ENCODE peak calls at places on chromosome 6, in nine cellular contexts. One of them, this sample, is unnamed.

GRCh38 chr6:113690255-113690956 is 166.7 kb upstream of the MARCKS start:
- DNase-seq in GM10248: no peak
- DNase-seq in foreskin keratinocyte: peak
- DNase-seq in BJ: no peak
- DNase-seq in body of pancreas: peak
- DNase-seq in colonic mucosa: no peak
- DNase-seq in brain microvascular endothelial cell: peak
- DNase-seq in DND-41: no peak
- DNase-seq in transverse colon: no peak
- DNase-seq in this sample: peak

GRCh38 chr6:106510090-106510970 is 119.0 kb downstream of the RTN4IP1 start:
- DNase-seq in foreskin keratinocyte: peak
- DNase-seq in transverse colon: peak
- DNase-seq in body of pancreas: peak
- DNase-seq in DND-41: peak
- DNase-seq in colonic mucosa: peak
- DNase-seq in BJ: no peak
- DNase-seq in GM10248: peak
- DNase-seq in brain microvascular endothelial cell: no peak
- DNase-seq in this sample: no peak

GRCh38 chr6:22884441-22884840 is 315.1 kb downstream of the HDGFL1 start:
- DNase-seq in brain microvascular endothelial cell: no peak
- DNase-seq in DND-41: no peak
- DNase-seq in GM10248: no peak
- DNase-seq in body of pancreas: no peak
- DNase-seq in colonic mucosa: no peak
- DNase-seq in transverse colon: no peak
- DNase-seq in BJ: no peak
- DNase-seq in foreskin keratinocyte: no peak
- DNase-seq in this sample: no peak

GRCh38 chr6:162684961-162685360 is 42.6 kb downstream of the PRKN start:
- DNase-seq in DND-41: no peak
- DNase-seq in foreskin keratinocyte: peak
- DNase-seq in GM10248: no peak
- DNase-seq in BJ: no peak
- DNase-seq in body of pancreas: no peak
- DNase-seq in colonic mucosa: no peak
- DNase-seq in transverse colon: no peak
- DNase-seq in brain microvascular endothelial cell: no peak
- DNase-seq in this sample: no peak

GRCh38 chr6:153511896-153512496 is 380.9 kb upstream of the RGS17 start:
- DNase-seq in BJ: no peak
- DNase-seq in GM10248: peak
- DNase-seq in body of pancreas: no peak
- DNase-seq in DND-41: peak
- DNase-seq in foreskin keratinocyte: peak
- DNase-seq in colonic mucosa: no peak
- DNase-seq in transverse colon: no peak
- DNase-seq in brain microvascular endothelial cell: peak
- DNase-seq in this sample: no peak

GRCh38 chr6:77424761-77425160 is 38.5 kb downstream of the HTR1B start:
- DNase-seq in brain microvascular endothelial cell: no peak
- DNase-seq in GM10248: no peak
- DNase-seq in colonic mucosa: no peak
- DNase-seq in DND-41: no peak
- DNase-seq in foreskin keratinocyte: no peak
- DNase-seq in transverse colon: no peak
- DNase-seq in BJ: no peak
- DNase-seq in body of pancreas: no peak
- DNase-seq in this sample: no peak

GRCh38 chr6:37021356-37022129 is 16.1 kb downstream of the FGD2 start:
- DNase-seq in GM10248: no peak
- DNase-seq in DND-41: peak
- DNase-seq in transverse colon: peak
- DNase-seq in colonic mucosa: no peak
- DNase-seq in brain microvascular endothelial cell: peak
- DNase-seq in foreskin keratinocyte: peak
- DNase-seq in BJ: no peak
- DNase-seq in body of pancreas: no peak
- DNase-seq in this sample: no peak

GRCh38 chr6:43990275-43990626 is 137.0 kb downstream of the MRPL14 start:
- DNase-seq in foreskin keratinocyte: no peak
- DNase-seq in brain microvascular endothelial cell: no peak
- DNase-seq in transverse colon: no peak
- DNase-seq in colonic mucosa: peak
- DNase-seq in GM10248: no peak
- DNase-seq in DND-41: no peak
- DNase-seq in body of pancreas: no peak
- DNase-seq in BJ: no peak
- DNase-seq in this sample: no peak

GRCh38 chr6:32685603-32686002 is 19.1 kb upstream of the HLA-DQB1 start:
- DNase-seq in transverse colon: no peak
- DNase-seq in brain microvascular endothelial cell: no peak
- DNase-seq in BJ: no peak
- DNase-seq in foreskin keratinocyte: no peak
- DNase-seq in GM10248: peak
- DNase-seq in colonic mucosa: no peak
- DNase-seq in DND-41: peak
- DNase-seq in body of pancreas: no peak
- DNase-seq in this sample: no peak

GRCh38 chr6:130760006-130760405 is 67.2 kb upstream of the SMLR1 start:
- DNase-seq in foreskin keratinocyte: peak
- DNase-seq in BJ: no peak
- DNase-seq in transverse colon: no peak
- DNase-seq in body of pancreas: no peak
- DNase-seq in brain microvascular endothelial cell: peak
- DNase-seq in DND-41: no peak
- DNase-seq in colonic mucosa: no peak
- DNase-seq in GM10248: no peak
- DNase-seq in this sample: no peak

GRCh38 chr6:7138921-7139358 is 31.2 kb downstream of the RREB1 start:
- DNase-seq in foreskin keratinocyte: no peak
- DNase-seq in transverse colon: peak
- DNase-seq in brain microvascular endothelial cell: no peak
- DNase-seq in DND-41: no peak
- DNase-seq in colonic mucosa: peak
- DNase-seq in BJ: no peak
- DNase-seq in body of pancreas: peak
- DNase-seq in GM10248: no peak
- DNase-seq in this sample: no peak

GRCh38 chr6:131787955-131788712 is 19.7 kb upstream of the ENPP1 start:
- DNase-seq in BJ: no peak
- DNase-seq in DND-41: no peak
- DNase-seq in GM10248: no peak
- DNase-seq in transverse colon: no peak
- DNase-seq in body of pancreas: no peak
- DNase-seq in foreskin keratinocyte: no peak
- DNase-seq in colonic mucosa: peak
- DNase-seq in brain microvascular endothelial cell: peak
- DNase-seq in this sample: no peak

GRCh38 chr6:84410377-84410776 is 182.9 kb upstream of the CEP162 start:
- DNase-seq in body of pancreas: no peak
- DNase-seq in BJ: no peak
- DNase-seq in colonic mucosa: no peak
- DNase-seq in DND-41: no peak
- DNase-seq in foreskin keratinocyte: no peak
- DNase-seq in GM10248: no peak
- DNase-seq in brain microvascular endothelial cell: no peak
- DNase-seq in transverse colon: no peak
- DNase-seq in this sample: no peak

GRCh38 chr6:89925826-89926225 is 31.6 kb downstream of the GJA10 start:
- DNase-seq in DND-41: no peak
- DNase-seq in GM10248: no peak
- DNase-seq in colonic mucosa: no peak
- DNase-seq in body of pancreas: no peak
- DNase-seq in brain microvascular endothelial cell: no peak
- DNase-seq in transverse colon: no peak
- DNase-seq in BJ: no peak
- DNase-seq in foreskin keratinocyte: peak
- DNase-seq in this sample: no peak

GRCh38 chr6:98179606-98180005 is 654.8 kb upstream of the POU3F2 start:
- DNase-seq in DND-41: no peak
- DNase-seq in brain microvascular endothelial cell: no peak
- DNase-seq in GM10248: no peak
- DNase-seq in foreskin keratinocyte: no peak
- DNase-seq in body of pancreas: no peak
- DNase-seq in colonic mucosa: no peak
- DNase-seq in BJ: no peak
- DNase-seq in transverse colon: no peak
- DNase-seq in this sample: no peak

GRCh38 chr6:71531006-71531405 is 242.4 kb downstream of the OGFRL1 start:
- DNase-seq in body of pancreas: no peak
- DNase-seq in foreskin keratinocyte: no peak
- DNase-seq in BJ: peak
- DNase-seq in GM10248: no peak
- DNase-seq in brain microvascular endothelial cell: no peak
- DNase-seq in DND-41: no peak
- DNase-seq in transverse colon: no peak
- DNase-seq in colonic mucosa: no peak
- DNase-seq in this sample: no peak

GRCh38 chr6:145886228-145886956 is 71.8 kb upstream of the FBXO30 start:
- DNase-seq in colonic mucosa: no peak
- DNase-seq in BJ: no peak
- DNase-seq in transverse colon: no peak
- DNase-seq in brain microvascular endothelial cell: peak
- DNase-seq in foreskin keratinocyte: no peak
- DNase-seq in body of pancreas: no peak
- DNase-seq in GM10248: no peak
- DNase-seq in DND-41: no peak
- DNase-seq in this sample: no peak

GRCh38 chr6:111276335-111276734 is 189.0 kb downstream of the SLC16A10 start:
- DNase-seq in brain microvascular endothelial cell: no peak
- DNase-seq in DND-41: no peak
- DNase-seq in foreskin keratinocyte: no peak
- DNase-seq in transverse colon: no peak
- DNase-seq in body of pancreas: no peak
- DNase-seq in GM10248: no peak
- DNase-seq in colonic mucosa: no peak
- DNase-seq in BJ: no peak
- DNase-seq in this sample: no peak

GRCh38 chr6:15444881-15445280 is 199.0 kb downstream of the JARID2 start:
- DNase-seq in body of pancreas: peak
- DNase-seq in DND-41: peak
- DNase-seq in brain microvascular endothelial cell: no peak
- DNase-seq in transverse colon: no peak
- DNase-seq in foreskin keratinocyte: no peak
- DNase-seq in colonic mucosa: no peak
- DNase-seq in GM10248: no peak
- DNase-seq in BJ: no peak
- DNase-seq in this sample: no peak

GRCh38 chr6:141744194-141744925 is 388.4 kb upstream of the GJE1 start:
- DNase-seq in DND-41: no peak
- DNase-seq in colonic mucosa: no peak
- DNase-seq in brain microvascular endothelial cell: no peak
- DNase-seq in foreskin keratinocyte: no peak
- DNase-seq in transverse colon: no peak
- DNase-seq in body of pancreas: no peak
- DNase-seq in GM10248: no peak
- DNase-seq in BJ: no peak
- DNase-seq in this sample: no peak

GRCh38 chr6:34223381-34223963 is 13.2 kb upstream of the HMGA1 start:
- DNase-seq in foreskin keratinocyte: no peak
- DNase-seq in body of pancreas: peak
- DNase-seq in transverse colon: peak
- DNase-seq in DND-41: no peak
- DNase-seq in BJ: no peak
- DNase-seq in GM10248: no peak
- DNase-seq in brain microvascular endothelial cell: no peak
- DNase-seq in colonic mucosa: peak
- DNase-seq in this sample: no peak

GRCh38 chr6:132937466-132937906 is 123.1 kb downstream of the RPS12 start:
- DNase-seq in GM10248: peak
- DNase-seq in brain microvascular endothelial cell: peak
- DNase-seq in body of pancreas: peak
- DNase-seq in DND-41: peak
- DNase-seq in BJ: no peak
- DNase-seq in foreskin keratinocyte: peak
- DNase-seq in colonic mucosa: peak
- DNase-seq in transverse colon: peak
- DNase-seq in this sample: peak
- TF ChIP-seq CTCF in GM10248: peak
- TF ChIP-seq CTCF in brain microvascular endothelial cell: peak
- TF ChIP-seq CTCF in body of pancreas: peak
- TF ChIP-seq CTCF in DND-41: peak
- TF ChIP-seq CTCF in BJ: peak
- TF ChIP-seq CTCF in foreskin keratinocyte: peak
- TF ChIP-seq CTCF in colonic mucosa: peak
- TF ChIP-seq CTCF in transverse colon: peak
- TF ChIP-seq CTCF in this sample: peak

GRCh38 chr6:169720207-169720855 is 4.0 kb downstream of the PHF10 start:
- DNase-seq in GM10248: no peak
- DNase-seq in BJ: no peak
- DNase-seq in foreskin keratinocyte: no peak
- DNase-seq in body of pancreas: no peak
- DNase-seq in DND-41: no peak
- DNase-seq in transverse colon: no peak
- DNase-seq in brain microvascular endothelial cell: no peak
- DNase-seq in colonic mucosa: no peak
- DNase-seq in this sample: no peak
- TF ChIP-seq CTCF in GM10248: no peak
- TF ChIP-seq CTCF in BJ: no peak
- TF ChIP-seq CTCF in foreskin keratinocyte: peak
- TF ChIP-seq CTCF in body of pancreas: no peak
- TF ChIP-seq CTCF in DND-41: peak
- TF ChIP-seq CTCF in transverse colon: no peak
- TF ChIP-seq CTCF in brain microvascular endothelial cell: peak
- TF ChIP-seq CTCF in colonic mucosa: no peak
- TF ChIP-seq CTCF in this sample: no peak

DNA sequence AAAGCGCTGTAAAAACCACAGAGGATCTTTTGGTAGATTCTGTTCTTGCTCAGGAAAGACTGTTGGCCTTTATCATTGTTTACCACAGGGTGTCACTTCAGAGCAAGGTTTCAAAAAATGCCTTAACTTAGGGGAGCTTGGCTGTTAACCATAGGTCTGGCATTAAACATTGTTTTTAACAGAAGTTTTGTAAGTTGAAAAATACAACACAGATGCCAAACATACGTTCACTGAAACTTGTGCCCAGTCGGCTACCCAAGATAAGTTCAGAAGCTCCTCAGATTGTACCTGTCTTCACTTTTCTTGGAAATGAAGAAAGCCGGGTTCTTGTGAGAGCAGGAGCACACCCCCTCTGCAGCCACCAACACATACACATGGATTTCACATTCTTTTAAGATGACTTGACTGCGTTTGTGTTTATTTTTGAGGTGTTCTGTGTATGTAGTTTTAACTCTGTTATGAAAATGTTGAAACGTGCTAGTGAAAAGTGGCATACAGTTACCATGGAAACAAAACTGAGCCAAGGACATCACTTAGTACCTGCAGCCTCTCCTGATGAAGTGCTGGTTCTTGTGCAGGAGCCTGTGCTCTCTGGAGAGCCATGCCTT is 64.9 kb downstream of the SYCP2L start:
- DNase-seq in brain microvascular endothelial cell: peak
- DNase-seq in BJ: peak
- DNase-seq in colonic mucosa: no peak
- DNase-seq in body of pancreas: no peak
- DNase-seq in GM10248: peak
- DNase-seq in foreskin keratinocyte: peak
- DNase-seq in transverse colon: no peak
- DNase-seq in DND-41: no peak
- DNase-seq in this sample: no peak
- TF ChIP-seq CTCF in brain microvascular endothelial cell: peak
- TF ChIP-seq CTCF in BJ: peak
- TF ChIP-seq CTCF in colonic mucosa: peak
- TF ChIP-seq CTCF in body of pancreas: peak
- TF ChIP-seq CTCF in GM10248: peak
- TF ChIP-seq CTCF in foreskin keratinocyte: peak
- TF ChIP-seq CTCF in transverse colon: peak
- TF ChIP-seq CTCF in DND-41: peak
- TF ChIP-seq CTCF in this sample: peak

GRCh38 chr6:160028487-160029275 is 59.8 kb downstream of the IGF2R start:
- DNase-seq in BJ: no peak
- DNase-seq in GM10248: no peak
- DNase-seq in brain microvascular endothelial cell: no peak
- DNase-seq in body of pancreas: no peak
- DNase-seq in colonic mucosa: no peak
- DNase-seq in transverse colon: no peak
- DNase-seq in DND-41: peak
- DNase-seq in foreskin keratinocyte: no peak
- DNase-seq in this sample: no peak
- TF ChIP-seq CTCF in BJ: no peak
- TF ChIP-seq CTCF in GM10248: no peak
- TF ChIP-seq CTCF in brain microvascular endothelial cell: peak
- TF ChIP-seq CTCF in body of pancreas: no peak
- TF ChIP-seq CTCF in colonic mucosa: no peak
- TF ChIP-seq CTCF in transverse colon: no peak
- TF ChIP-seq CTCF in DND-41: peak
- TF ChIP-seq CTCF in foreskin keratinocyte: peak
- TF ChIP-seq CTCF in this sample: peak

This sample was measured in kidney epithelial cell.